ENCODE peak calls at places on chromosomes 11 and 22, in four cellular contexts. One of them, this sample, is unnamed. For H3K27me3, the result is how much of the 10 kb centered on the place peaks cover.

GRCh38 chr11:89633125-89633695 is 76.9 kb upstream of the TRIM77 start:
- DNase-seq in brain microvascular endothelial cell: no peak
- DNase-seq in right atrium auricular region: no peak
- DNase-seq in MM.1S: no peak
- DNase-seq in this sample: no peak

GRCh38 chr11:86916330-86916729 is 38.9 kb downstream of the FZD4 start:
- DNase-seq in brain microvascular endothelial cell: peak
- DNase-seq in right atrium auricular region: no peak
- DNase-seq in MM.1S: no peak
- DNase-seq in this sample: no peak

GRCh38 chr11:72668645-72669347 is 5.4 kb downstream of the PDE2A start:
- DNase-seq in brain microvascular endothelial cell: no peak
- DNase-seq in right atrium auricular region: no peak
- DNase-seq in MM.1S: peak
- DNase-seq in this sample: no peak

GRCh38 chr11:10695821-10696220 is 2.3 kb upstream of the IRAG1 start:
- DNase-seq in brain microvascular endothelial cell: no peak
- DNase-seq in right atrium auricular region: no peak
- DNase-seq in MM.1S: no peak
- DNase-seq in this sample: no peak

GRCh38 chr11:31826530-31827438 is 15.7 kb upstream of the PAX6 start:
- DNase-seq in brain microvascular endothelial cell: no peak
- DNase-seq in right atrium auricular region: no peak
- DNase-seq in MM.1S: no peak
- DNase-seq in this sample: no peak

GRCh38 chr11:129282634-129283033 is 90.5 kb upstream of the ARHGAP32 start:
- DNase-seq in brain microvascular endothelial cell: no peak
- DNase-seq in right atrium auricular region: no peak
- DNase-seq in MM.1S: no peak
- DNase-seq in this sample: no peak

GRCh38 chr11:91199866-91200265 is 977.0 kb upstream of the CHORDC1 start:
- DNase-seq in brain microvascular endothelial cell: peak
- DNase-seq in right atrium auricular region: no peak
- DNase-seq in MM.1S: no peak
- DNase-seq in this sample: no peak

GRCh38 chr11:57871231-57871630 is 109.6 kb downstream of the CTNND1 start:
- DNase-seq in brain microvascular endothelial cell: no peak
- DNase-seq in right atrium auricular region: no peak
- DNase-seq in MM.1S: no peak
- DNase-seq in this sample: no peak

GRCh38 chr11:31141804-31142203 is 227.7 kb downstream of the DCDC1 start:
- DNase-seq in brain microvascular endothelial cell: no peak
- DNase-seq in right atrium auricular region: no peak
- DNase-seq in MM.1S: no peak
- DNase-seq in this sample: no peak

GRCh38 chr11:12122083-12122482 is 11.7 kb downstream of the MICAL2 start:
- DNase-seq in brain microvascular endothelial cell: no peak
- DNase-seq in right atrium auricular region: no peak
- DNase-seq in MM.1S: no peak
- DNase-seq in this sample: no peak

GRCh38 chr22:24037851-24038765 is 27.0 kb downstream of the CABIN1 start:
- DNase-seq in brain microvascular endothelial cell: no peak
- DNase-seq in right atrium auricular region: no peak
- DNase-seq in MM.1S: no peak
- DNase-seq in this sample: no peak

DNA sequence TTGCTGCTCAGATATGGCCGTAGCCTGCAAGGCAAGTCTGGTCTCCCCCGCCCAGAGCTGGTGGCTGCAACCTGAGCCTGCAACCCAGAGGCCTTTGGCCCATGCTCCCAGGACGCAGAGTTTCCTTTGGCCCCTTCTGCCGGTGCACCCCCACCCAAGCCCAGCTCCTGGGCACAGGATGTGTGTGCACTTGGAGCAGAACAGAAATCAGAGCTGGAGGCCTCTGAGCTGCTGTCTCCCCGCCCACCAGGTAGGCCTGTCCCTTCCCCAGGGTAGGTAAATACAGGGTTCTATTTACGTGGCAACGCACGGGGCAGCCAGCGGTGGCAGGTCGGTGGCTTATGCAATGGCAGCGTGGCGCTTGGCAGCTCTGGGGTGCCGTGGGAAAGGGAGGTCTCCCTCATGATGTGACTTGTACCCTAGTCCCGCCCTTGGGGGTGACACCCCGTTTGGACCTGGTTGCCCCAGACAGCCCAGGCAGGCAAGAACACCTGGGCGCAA is 20.9 kb upstream of the MYEOV start:
- DNase-seq in brain microvascular endothelial cell: no peak
- DNase-seq in right atrium auricular region: no peak
- DNase-seq in MM.1S: no peak
- DNase-seq in this sample: no peak
- H3K27me3 ChIP-seq in brain microvascular endothelial cell: under half
- H3K27me3 ChIP-seq in right atrium auricular region: under half
- H3K27me3 ChIP-seq in MM.1S: under half
- H3K27me3 ChIP-seq in this sample: under half

GRCh38 chr11:64633555-64634159 is 42.6 kb downstream of the SLC22A12 start:
- DNase-seq in brain microvascular endothelial cell: no peak
- DNase-seq in right atrium auricular region: no peak
- DNase-seq in MM.1S: no peak
- DNase-seq in this sample: no peak
- H3K27me3 ChIP-seq in brain microvascular endothelial cell: under half
- H3K27me3 ChIP-seq in right atrium auricular region: under half
- H3K27me3 ChIP-seq in MM.1S: half or more
- H3K27me3 ChIP-seq in this sample: under half

GRCh38 chr11:120775986-120776682 is 247.8 kb upstream of the TBCEL start:
- DNase-seq in brain microvascular endothelial cell: no peak
- DNase-seq in right atrium auricular region: peak
- DNase-seq in MM.1S: no peak
- DNase-seq in this sample: no peak
- H3K27me3 ChIP-seq in brain microvascular endothelial cell: under half
- H3K27me3 ChIP-seq in right atrium auricular region: under half
- H3K27me3 ChIP-seq in MM.1S: under half
- H3K27me3 ChIP-seq in this sample: under half

GRCh38 chr11:118157186-118157895 is 4.7 kb upstream of the SCN4B start:
- DNase-seq in brain microvascular endothelial cell: no peak
- DNase-seq in right atrium auricular region: no peak
- DNase-seq in MM.1S: no peak
- DNase-seq in this sample: no peak

GRCh38 chr11:118163494-118163893 is 10.9 kb upstream of the SCN4B start:
- DNase-seq in brain microvascular endothelial cell: no peak
- DNase-seq in right atrium auricular region: no peak
- DNase-seq in MM.1S: no peak
- DNase-seq in this sample: no peak

GRCh38 chr11:118162846-118163245 is 10.2 kb upstream of the SCN4B start:
- DNase-seq in brain microvascular endothelial cell: no peak
- DNase-seq in right atrium auricular region: no peak
- DNase-seq in MM.1S: no peak
- DNase-seq in this sample: no peak

GRCh38 chr11:118164885-118165284 is 11.6 kb downstream of the SCN2B start:
- DNase-seq in brain microvascular endothelial cell: no peak
- DNase-seq in right atrium auricular region: no peak
- DNase-seq in MM.1S: no peak
- DNase-seq in this sample: no peak

DNA sequence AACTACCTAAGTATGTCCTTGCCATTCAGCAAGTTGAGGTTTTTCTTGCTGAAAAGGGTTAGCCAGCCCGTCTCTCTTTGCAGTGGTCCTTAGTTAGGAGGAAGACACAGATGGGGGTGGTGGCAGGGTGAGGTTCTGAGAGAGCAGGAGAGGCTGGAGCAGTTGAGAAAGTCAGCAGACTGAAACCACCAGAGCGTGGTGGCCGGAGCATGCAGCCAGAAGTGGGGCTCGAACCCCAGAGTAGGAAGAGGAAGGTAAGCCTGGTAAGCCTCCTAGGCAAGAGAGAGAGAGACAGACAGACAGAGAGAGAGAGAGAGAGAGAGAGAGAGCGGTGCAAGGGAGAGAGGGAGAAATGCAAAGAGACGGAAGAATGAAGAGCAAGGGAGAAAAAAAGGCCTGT is 9.2 kb upstream of the SCN4B start:
- DNase-seq in brain microvascular endothelial cell: no peak
- DNase-seq in right atrium auricular region: no peak
- DNase-seq in MM.1S: no peak
- DNase-seq in this sample: no peak
- H3K27me3 ChIP-seq in brain microvascular endothelial cell: under half
- H3K27me3 ChIP-seq in right atrium auricular region: under half
- H3K27me3 ChIP-seq in MM.1S: half or more
- H3K27me3 ChIP-seq in this sample: under half

GRCh38 chr22:30104501-30105156 is 24.4 kb downstream of the HORMAD2 start:
- DNase-seq in brain microvascular endothelial cell: no peak
- DNase-seq in right atrium auricular region: no peak
- DNase-seq in MM.1S: no peak
- DNase-seq in this sample: no peak
- H3K27me3 ChIP-seq in brain microvascular endothelial cell: under half
- H3K27me3 ChIP-seq in right atrium auricular region: under half
- H3K27me3 ChIP-seq in MM.1S: under half
- H3K27me3 ChIP-seq in this sample: under half

DNA sequence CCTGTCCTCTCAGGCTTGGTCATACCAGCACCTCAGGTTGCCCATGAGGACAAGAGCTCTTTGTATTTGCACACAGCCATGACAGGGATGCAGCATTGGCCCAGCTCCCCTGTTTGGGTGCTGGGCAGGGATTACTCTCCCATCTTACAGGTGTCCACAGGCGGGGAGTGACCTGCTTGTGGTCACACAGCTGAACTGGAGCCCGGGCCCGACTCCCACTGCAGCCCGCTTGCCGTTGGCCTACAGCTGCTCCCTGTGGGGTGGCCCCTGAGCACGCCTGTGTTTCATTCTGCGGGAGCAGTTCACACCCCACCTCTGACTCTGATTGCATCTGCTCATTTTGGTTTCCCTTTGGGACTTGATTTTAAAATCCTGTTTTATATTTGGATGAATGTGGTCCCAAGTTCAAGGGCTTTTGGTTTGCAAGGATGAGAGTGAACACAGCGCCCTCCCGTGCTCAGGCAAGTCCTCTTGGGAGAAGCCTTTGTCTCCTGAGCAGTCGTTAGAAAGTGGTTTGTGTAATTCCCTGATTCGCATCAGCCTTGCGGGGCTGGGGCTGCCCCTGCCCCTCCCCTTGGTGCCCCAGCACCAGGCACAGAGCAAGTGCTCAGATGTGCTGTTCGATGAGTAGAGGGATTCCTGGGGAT is 9.3 kb downstream of the PICK1 start:
- DNase-seq in brain microvascular endothelial cell: no peak
- DNase-seq in right atrium auricular region: no peak
- DNase-seq in MM.1S: no peak
- DNase-seq in this sample: no peak
- H3K27me3 ChIP-seq in brain microvascular endothelial cell: under half
- H3K27me3 ChIP-seq in right atrium auricular region: under half
- H3K27me3 ChIP-seq in MM.1S: under half
- H3K27me3 ChIP-seq in this sample: under half

This sample was measured in CD8-positive, alpha-beta memory T cell.